ENCODE peak calls at places on chromosomes 7 and 10, in six cellular contexts. A, Z, P, F, M and V are unnamed samples. For H3K9me3, the result is how much of the 10 kb centered on the place peaks cover.

GRCh38 chr7:138713191-138713590 is 12.0 kb upstream of the SVOPL start:
- DNase-seq in Z (no peak), F (no peak), M (no peak), P (no peak), A (no peak), V (no peak)

GRCh38 chr7:114087674-114088539 is 169.1 kb upstream of the PPP1R3A start:
- DNase-seq in M (no peak), A (no peak), P (no peak), Z (peak), F (no peak), V (no peak)

GRCh38 chr10:93859049-93859655 is 34.6 kb upstream of the SLC35G1 start:
- DNase-seq in Z (no peak), F (no peak), P (peak), A (peak), M (no peak), V (no peak)

GRCh38 chr7:14717711-14718304 is 184.7 kb downstream of the DGKB start:
- DNase-seq in Z (no peak), M (no peak), A (peak), F (no peak), P (peak), V (no peak)

GRCh38 chr7:54711900-54712595 is 47.0 kb downstream of the SEC61G start:
- DNase-seq in P (no peak), A (no peak), Z (no peak), F (no peak), M (no peak), V (no peak)

GRCh38 chr7:45573636-45574470 is at the start of gene ADCY1:
- DNase-seq in A (no peak), P (no peak), F (no peak), Z (no peak), M (peak), V (no peak)

GRCh38 chr7:80488406-80488805 is 23.5 kb downstream of the GNAT3 start:
- DNase-seq in P (no peak), F (no peak), Z (no peak), M (no peak), A (peak), V (no peak)

GRCh38 chr7:149879801-149880738 is 6.3 kb downstream of the ATP6V0E2 start:
- DNase-seq in A (no peak), Z (peak), M (no peak), P (no peak), F (no peak), V (no peak)

GRCh38 chr7:51346136-51346535 is 29.5 kb upstream of the COBL start:
- DNase-seq in F (no peak), P (no peak), M (no peak), A (no peak), Z (no peak), V (no peak)

GRCh38 chr7:18241543-18242231 is 214.0 kb upstream of the PRPS1L1 start:
- DNase-seq in P (peak), A (no peak), M (no peak), Z (no peak), F (no peak), V (no peak)

GRCh38 chr10:131314148-131314547 is 2.6 kb upstream of the TCERG1L start:
- DNase-seq in M (no peak), Z (no peak), P (no peak), F (no peak), A (no peak), V (no peak)

GRCh38 chr10:131314799-131315198 is 3.3 kb upstream of the TCERG1L start:
- DNase-seq in F (no peak), P (no peak), Z (no peak), M (no peak), A (no peak), V (no peak)

GRCh38 chr10:131313377-131313776 is 1.9 kb upstream of the TCERG1L start:
- DNase-seq in M (no peak), Z (no peak), F (no peak), A (no peak), P (no peak), V (no peak)

GRCh38 chr10:131316321-131317075 is 5.0 kb upstream of the TCERG1L start:
- DNase-seq in Z (no peak), A (no peak), F (no peak), P (no peak), M (no peak), V (no peak)

DNA sequence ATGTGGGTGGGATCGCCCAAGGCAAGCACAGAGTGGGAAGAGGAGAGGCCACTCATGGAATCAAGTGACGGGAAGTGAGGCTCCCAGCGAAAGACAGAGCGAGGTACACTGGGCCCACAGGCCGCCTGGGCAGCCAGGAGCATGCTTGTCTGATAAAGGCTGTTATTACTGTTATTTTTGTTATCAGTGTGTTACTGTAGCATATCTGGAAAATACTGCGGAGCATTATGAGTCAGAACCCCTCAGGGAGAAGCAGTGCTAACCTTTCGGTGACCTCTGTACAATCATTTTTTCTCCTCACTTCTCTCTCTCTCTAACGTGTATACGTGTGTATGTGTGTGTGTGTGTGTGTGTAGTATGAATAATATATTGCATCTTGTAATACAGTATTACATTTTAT is 3.8 kb upstream of the TCERG1L start:
- DNase-seq in Z (no peak), M (no peak), A (no peak), P (no peak), F (no peak), V (no peak)
- H3K9me3 ChIP-seq in Z (under half), M (under half), A (under half), P (under half), F (under half), V (under half)

GRCh38 chr7:56447864-56448693 is 331.9 kb upstream of the NUPR2 start:
- DNase-seq in Z (no peak), A (no peak), P (no peak), F (no peak), M (no peak), V (no peak)

GRCh38 chr7:56449762-56450161 is 333.5 kb upstream of the NUPR2 start:
- DNase-seq in P (no peak), F (no peak), M (no peak), A (no peak), Z (no peak), V (no peak)
- H3K9me3 ChIP-seq in P (under half), F (under half), M (under half), A (under half), Z (under half), V (under half)

GRCh38 chr10:131733596-131733995 is 167.2 kb upstream of the PPP2R2D start:
- DNase-seq in F (no peak), P (no peak), M (no peak), Z (no peak), A (no peak), V (no peak)
- H3K9me3 ChIP-seq in F (under half), P (under half), M (under half), Z (under half), A (under half), V (under half)

DNA sequence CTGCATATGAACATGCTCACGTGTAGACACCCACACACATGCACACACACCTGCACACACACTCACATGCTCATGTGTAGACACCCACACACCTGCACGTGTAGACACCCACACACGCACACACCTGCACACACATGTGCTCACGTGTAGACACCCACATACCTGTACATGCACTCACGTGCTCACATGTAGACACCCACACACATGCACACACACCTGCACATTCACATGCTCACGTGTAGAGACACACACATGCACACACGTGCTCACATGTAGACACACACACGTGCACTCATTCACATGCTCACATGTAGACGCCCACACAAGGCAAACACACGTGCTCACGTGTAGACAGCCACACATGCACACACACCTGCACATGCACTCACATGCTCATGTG is 275.8 kb downstream of the PTPRN2 start:
- DNase-seq in Z (no peak), P (no peak), M (no peak), F (no peak), A (no peak), V (no peak)
- H3K9me3 ChIP-seq in Z (under half), P (under half), M (under half), F (under half), A (half or more), V (under half)

GRCh38 chr10:96772239-96772638 is 51.9 kb upstream of the PIK3AP1 start:
- DNase-seq in F (no peak), P (no peak), M (no peak), Z (no peak), A (no peak), V (no peak)
- H3K9me3 ChIP-seq in F (under half), P (under half), M (under half), Z (under half), A (under half), V (under half)

GRCh38 chr10:71465576-71466252 is 69.0 kb downstream of the CDH23 start:
- DNase-seq in A (no peak), P (no peak), M (no peak), Z (no peak), F (no peak), V (no peak)

GRCh38 chr10:71468363-71469094 is 71.8 kb downstream of the CDH23 start:
- DNase-seq in A (no peak), F (no peak), M (no peak), Z (no peak), P (no peak), V (no peak)

GRCh38 chr10:71466330-71466729 is 69.6 kb downstream of the CDH23 start:
- DNase-seq in F (no peak), Z (no peak), P (no peak), A (no peak), M (no peak), V (no peak)

GRCh38 chr10:71467161-71467560 is 70.4 kb downstream of the CDH23 start:
- DNase-seq in P (no peak), Z (no peak), M (no peak), A (no peak), F (no peak), V (no peak)

GRCh38 chr10:71467569-71468362 is 71.0 kb downstream of the CDH23 start:
- DNase-seq in M (no peak), F (no peak), Z (no peak), P (no peak), A (no peak), V (no peak)
- H3K9me3 ChIP-seq in M (under half), F (under half), Z (under half), P (under half), A (under half), V (under half)

GRCh38 chr7:429828-430180 is 89.8 kb downstream of the PDGFA start:
- DNase-seq in P (no peak), M (no peak), A (no peak), F (no peak), Z (no peak), V (no peak)

GRCh38 chr7:426510-426909 is 93.1 kb downstream of the PDGFA start:
- DNase-seq in A (no peak), P (no peak), M (no peak), Z (no peak), F (no peak), V (no peak)

GRCh38 chr7:427506-428103 is 92.0 kb downstream of the PDGFA start:
- DNase-seq in F (no peak), P (no peak), Z (no peak), A (no peak), M (no peak), V (no peak)

GRCh38 chr7:428896-429827 is 90.5 kb downstream of the PDGFA start:
- DNase-seq in F (no peak), P (no peak), A (no peak), M (no peak), Z (no peak), V (no peak)

DNA sequence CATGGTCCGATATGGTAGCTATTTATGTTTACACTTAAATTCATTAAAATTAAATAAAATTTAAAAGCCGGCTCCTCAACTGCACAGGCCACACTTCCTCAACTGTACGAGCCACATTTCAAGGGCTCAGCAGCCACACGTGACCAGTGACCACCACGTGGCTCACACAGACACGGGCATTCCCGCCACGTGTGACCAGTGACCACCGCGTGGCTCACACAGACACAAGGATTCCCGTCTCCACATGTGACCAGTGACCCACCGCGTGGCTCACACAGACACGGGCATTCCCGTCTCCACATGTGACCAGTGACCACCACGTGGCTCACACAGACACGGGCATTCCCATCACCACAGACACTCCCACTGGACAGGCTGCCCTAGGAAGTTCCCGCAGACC is 91.3 kb downstream of the PDGFA start:
- DNase-seq in M (no peak), A (no peak), P (no peak), F (no peak), Z (no peak), V (no peak)
- H3K9me3 ChIP-seq in M (under half), A (under half), P (under half), F (under half), Z (under half), V (under half)

GRCh38 chr10:131058799-131059198 is 252.7 kb downstream of the TCERG1L start:
- DNase-seq in M (no peak), A (no peak), P (no peak), F (no peak), Z (no peak), V (no peak)
- H3K9me3 ChIP-seq in M (under half), A (under half), P (under half), F (under half), Z (under half), V (under half)